ENCODE peak calls at places on chromosome 18, in ten cellular contexts. One of them, this sample, is unnamed. For H3K27me3 and H3K4me1, the result is how much of the 10 kb centered on the place peaks cover.

GRCh38 chr18:79682896-79683625 is 3.5 kb downstream of the CTDP1 start:
- ATAC-seq in gastrocnemius medialis: no peak
- ATAC-seq in GM23338: no peak
- ATAC-seq in lower lobe of right lung: no peak
- ATAC-seq in psoas muscle: no peak
- ATAC-seq in body of pancreas: no peak
- ATAC-seq in upper lobe of right lung: no peak
- ATAC-seq in heart left ventricle: no peak
- ATAC-seq in right cardiac atrium: no peak
- ATAC-seq in heart right ventricle: no peak
- ATAC-seq in this sample: no peak

GRCh38 chr18:37064187-37064586 is 235.3 kb downstream of the KIAA1328 start:
- ATAC-seq in gastrocnemius medialis: no peak
- ATAC-seq in GM23338: no peak
- ATAC-seq in lower lobe of right lung: no peak
- ATAC-seq in psoas muscle: no peak
- ATAC-seq in body of pancreas: no peak
- ATAC-seq in upper lobe of right lung: no peak
- ATAC-seq in heart left ventricle: no peak
- ATAC-seq in right cardiac atrium: no peak
- ATAC-seq in heart right ventricle: no peak
- ATAC-seq in this sample: no peak

GRCh38 chr18:58097127-58097906 is 53.3 kb downstream of the NEDD4L start:
- ATAC-seq in gastrocnemius medialis: no peak
- ATAC-seq in GM23338: no peak
- ATAC-seq in lower lobe of right lung: peak
- ATAC-seq in psoas muscle: no peak
- ATAC-seq in body of pancreas: peak
- ATAC-seq in upper lobe of right lung: peak
- ATAC-seq in heart left ventricle: peak
- ATAC-seq in right cardiac atrium: peak
- ATAC-seq in heart right ventricle: peak
- ATAC-seq in this sample: peak

GRCh38 chr18:59021500-59021899 is 118.2 kb upstream of the SEC11C start:
- ATAC-seq in gastrocnemius medialis: peak
- ATAC-seq in GM23338: no peak
- ATAC-seq in lower lobe of right lung: no peak
- ATAC-seq in psoas muscle: peak
- ATAC-seq in body of pancreas: no peak
- ATAC-seq in upper lobe of right lung: no peak
- ATAC-seq in heart left ventricle: peak
- ATAC-seq in right cardiac atrium: peak
- ATAC-seq in heart right ventricle: peak
- ATAC-seq in this sample: no peak

GRCh38 chr18:77478619-77479018 is 229.0 kb downstream of the GALR1 start:
- ATAC-seq in gastrocnemius medialis: peak
- ATAC-seq in GM23338: peak
- ATAC-seq in lower lobe of right lung: peak
- ATAC-seq in psoas muscle: no peak
- ATAC-seq in body of pancreas: peak
- ATAC-seq in upper lobe of right lung: peak
- ATAC-seq in heart left ventricle: peak
- ATAC-seq in right cardiac atrium: peak
- ATAC-seq in heart right ventricle: peak
- ATAC-seq in this sample: peak

GRCh38 chr18:35592298-35592697 is 10.8 kb downstream of the GALNT1 start:
- ATAC-seq in gastrocnemius medialis: no peak
- ATAC-seq in GM23338: no peak
- ATAC-seq in lower lobe of right lung: peak
- ATAC-seq in psoas muscle: no peak
- ATAC-seq in body of pancreas: no peak
- ATAC-seq in upper lobe of right lung: peak
- ATAC-seq in heart left ventricle: peak
- ATAC-seq in right cardiac atrium: no peak
- ATAC-seq in heart right ventricle: no peak
- ATAC-seq in this sample: no peak

GRCh38 chr18:35511428-35511827 is 13.7 kb upstream of the INO80C start:
- ATAC-seq in gastrocnemius medialis: no peak
- ATAC-seq in GM23338: no peak
- ATAC-seq in lower lobe of right lung: no peak
- ATAC-seq in psoas muscle: no peak
- ATAC-seq in body of pancreas: no peak
- ATAC-seq in upper lobe of right lung: no peak
- ATAC-seq in heart left ventricle: no peak
- ATAC-seq in right cardiac atrium: no peak
- ATAC-seq in heart right ventricle: no peak
- ATAC-seq in this sample: no peak

GRCh38 chr18:2186967-2187366 is 384.3 kb downstream of the METTL4 start:
- ATAC-seq in gastrocnemius medialis: no peak
- ATAC-seq in GM23338: no peak
- ATAC-seq in lower lobe of right lung: no peak
- ATAC-seq in psoas muscle: no peak
- ATAC-seq in body of pancreas: no peak
- ATAC-seq in upper lobe of right lung: no peak
- ATAC-seq in heart left ventricle: no peak
- ATAC-seq in right cardiac atrium: no peak
- ATAC-seq in heart right ventricle: no peak
- ATAC-seq in this sample: no peak

GRCh38 chr18:76619342-76620315 is 124.6 kb upstream of the ZNF516 start:
- ATAC-seq in gastrocnemius medialis: peak
- ATAC-seq in GM23338: peak
- ATAC-seq in lower lobe of right lung: peak
- ATAC-seq in psoas muscle: peak
- ATAC-seq in body of pancreas: peak
- ATAC-seq in upper lobe of right lung: peak
- ATAC-seq in heart left ventricle: peak
- ATAC-seq in right cardiac atrium: peak
- ATAC-seq in heart right ventricle: peak
- ATAC-seq in this sample: peak

GRCh38 chr18:54161267-54161666 is 63.2 kb downstream of the MBD2 start:
- ATAC-seq in gastrocnemius medialis: no peak
- ATAC-seq in GM23338: no peak
- ATAC-seq in lower lobe of right lung: no peak
- ATAC-seq in psoas muscle: no peak
- ATAC-seq in body of pancreas: no peak
- ATAC-seq in upper lobe of right lung: no peak
- ATAC-seq in heart left ventricle: no peak
- ATAC-seq in right cardiac atrium: no peak
- ATAC-seq in heart right ventricle: no peak
- ATAC-seq in this sample: no peak

GRCh38 chr18:32301976-32302743 is 112.3 kb downstream of the MEP1B start:
- ATAC-seq in gastrocnemius medialis: peak
- ATAC-seq in GM23338: no peak
- ATAC-seq in lower lobe of right lung: peak
- ATAC-seq in psoas muscle: peak
- ATAC-seq in body of pancreas: peak
- ATAC-seq in upper lobe of right lung: peak
- ATAC-seq in heart left ventricle: peak
- ATAC-seq in right cardiac atrium: peak
- ATAC-seq in heart right ventricle: peak
- ATAC-seq in this sample: peak

DNA sequence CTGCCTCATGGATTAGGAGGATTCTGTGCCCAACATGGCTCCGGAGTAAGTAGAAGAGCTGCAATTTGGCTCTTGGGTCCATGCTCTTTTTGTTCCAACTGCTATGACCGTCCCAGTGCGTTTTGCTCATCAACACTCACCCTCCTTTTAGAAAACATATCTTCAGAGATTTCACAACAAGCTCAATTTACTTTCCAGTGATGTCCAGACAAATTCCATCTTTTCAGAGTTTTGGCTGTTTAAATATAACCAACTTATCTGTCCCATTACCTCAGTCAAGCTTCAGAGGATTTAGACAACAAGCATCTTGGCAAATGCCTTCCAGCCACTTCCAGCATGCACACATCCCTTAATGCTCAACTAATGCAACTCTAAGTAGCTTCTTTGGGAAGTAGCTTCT is 6.9 kb upstream of the SLC14A2 start:
- ATAC-seq in gastrocnemius medialis: peak
- ATAC-seq in GM23338: no peak
- ATAC-seq in lower lobe of right lung: no peak
- ATAC-seq in psoas muscle: no peak
- ATAC-seq in body of pancreas: no peak
- ATAC-seq in upper lobe of right lung: no peak
- ATAC-seq in heart left ventricle: peak
- ATAC-seq in right cardiac atrium: peak
- ATAC-seq in heart right ventricle: no peak
- ATAC-seq in this sample: peak
- H3K27ac ChIP-seq in gastrocnemius medialis: no peak
- H3K27ac ChIP-seq in GM23338: no peak
- H3K27ac ChIP-seq in lower lobe of right lung: peak
- H3K27ac ChIP-seq in psoas muscle: no peak
- H3K27ac ChIP-seq in body of pancreas: no peak
- H3K27ac ChIP-seq in upper lobe of right lung: peak
- H3K27ac ChIP-seq in heart left ventricle: peak
- H3K27ac ChIP-seq in right cardiac atrium: no peak
- H3K27ac ChIP-seq in heart right ventricle: no peak
- H3K27ac ChIP-seq in this sample: no peak

GRCh38 chr18:390748-391478 is 109.6 kb downstream of the COLEC12 start:
- ATAC-seq in gastrocnemius medialis: no peak
- ATAC-seq in GM23338: no peak
- ATAC-seq in lower lobe of right lung: peak
- ATAC-seq in psoas muscle: no peak
- ATAC-seq in body of pancreas: no peak
- ATAC-seq in upper lobe of right lung: peak
- ATAC-seq in heart left ventricle: no peak
- ATAC-seq in right cardiac atrium: no peak
- ATAC-seq in heart right ventricle: no peak
- ATAC-seq in this sample: peak

GRCh38 chr18:394276-394996 is 106.1 kb downstream of the COLEC12 start:
- ATAC-seq in gastrocnemius medialis: no peak
- ATAC-seq in GM23338: no peak
- ATAC-seq in lower lobe of right lung: no peak
- ATAC-seq in psoas muscle: no peak
- ATAC-seq in body of pancreas: no peak
- ATAC-seq in upper lobe of right lung: no peak
- ATAC-seq in heart left ventricle: no peak
- ATAC-seq in right cardiac atrium: no peak
- ATAC-seq in heart right ventricle: no peak
- ATAC-seq in this sample: no peak

GRCh38 chr18:393558-393957 is 106.9 kb downstream of the COLEC12 start:
- ATAC-seq in gastrocnemius medialis: no peak
- ATAC-seq in GM23338: no peak
- ATAC-seq in lower lobe of right lung: no peak
- ATAC-seq in psoas muscle: no peak
- ATAC-seq in body of pancreas: no peak
- ATAC-seq in upper lobe of right lung: no peak
- ATAC-seq in heart left ventricle: no peak
- ATAC-seq in right cardiac atrium: no peak
- ATAC-seq in heart right ventricle: no peak
- ATAC-seq in this sample: no peak

GRCh38 chr18:394997-395383 is 105.5 kb downstream of the COLEC12 start:
- ATAC-seq in gastrocnemius medialis: no peak
- ATAC-seq in GM23338: no peak
- ATAC-seq in lower lobe of right lung: peak
- ATAC-seq in psoas muscle: no peak
- ATAC-seq in body of pancreas: peak
- ATAC-seq in upper lobe of right lung: peak
- ATAC-seq in heart left ventricle: peak
- ATAC-seq in right cardiac atrium: peak
- ATAC-seq in heart right ventricle: peak
- ATAC-seq in this sample: peak

GRCh38 chr18:392926-393325 is 107.6 kb downstream of the COLEC12 start:
- ATAC-seq in gastrocnemius medialis: no peak
- ATAC-seq in GM23338: no peak
- ATAC-seq in lower lobe of right lung: no peak
- ATAC-seq in psoas muscle: no peak
- ATAC-seq in body of pancreas: no peak
- ATAC-seq in upper lobe of right lung: no peak
- ATAC-seq in heart left ventricle: no peak
- ATAC-seq in right cardiac atrium: no peak
- ATAC-seq in heart right ventricle: peak
- ATAC-seq in this sample: no peak
- H3K27me3 ChIP-seq in gastrocnemius medialis: under half
- H3K27me3 ChIP-seq in GM23338: under half
- H3K27me3 ChIP-seq in lower lobe of right lung: under half
- H3K27me3 ChIP-seq in psoas muscle: under half
- H3K27me3 ChIP-seq in body of pancreas: under half
- H3K27me3 ChIP-seq in upper lobe of right lung: under half
- H3K27me3 ChIP-seq in heart left ventricle: under half
- H3K27me3 ChIP-seq in right cardiac atrium: under half
- H3K27me3 ChIP-seq in heart right ventricle: under half
- H3K27me3 ChIP-seq in this sample: under half

GRCh38 chr18:9290171-9290570 is 44.4 kb upstream of the TWSG1 start:
- ATAC-seq in gastrocnemius medialis: no peak
- ATAC-seq in GM23338: no peak
- ATAC-seq in lower lobe of right lung: no peak
- ATAC-seq in psoas muscle: no peak
- ATAC-seq in body of pancreas: no peak
- ATAC-seq in upper lobe of right lung: no peak
- ATAC-seq in heart left ventricle: no peak
- ATAC-seq in right cardiac atrium: no peak
- ATAC-seq in heart right ventricle: no peak
- ATAC-seq in this sample: no peak
- H3K4me1 ChIP-seq in gastrocnemius medialis: under half
- H3K4me1 ChIP-seq in GM23338: under half
- H3K4me1 ChIP-seq in lower lobe of right lung: under half
- H3K4me1 ChIP-seq in psoas muscle: under half
- H3K4me1 ChIP-seq in body of pancreas: under half
- H3K4me1 ChIP-seq in upper lobe of right lung: under half
- H3K4me1 ChIP-seq in heart left ventricle: under half
- H3K4me1 ChIP-seq in right cardiac atrium: under half
- H3K4me1 ChIP-seq in heart right ventricle: under half
- H3K4me1 ChIP-seq in this sample: under half

GRCh38 chr18:62715439-62715792 is at the start of gene PHLPP1:
- ATAC-seq in gastrocnemius medialis: peak
- ATAC-seq in GM23338: no peak
- ATAC-seq in lower lobe of right lung: peak
- ATAC-seq in psoas muscle: no peak
- ATAC-seq in body of pancreas: peak
- ATAC-seq in upper lobe of right lung: no peak
- ATAC-seq in heart left ventricle: no peak
- ATAC-seq in right cardiac atrium: no peak
- ATAC-seq in heart right ventricle: no peak
- ATAC-seq in this sample: no peak

GRCh38 chr18:62711781-62712180 is 3.6 kb upstream of the PHLPP1 start:
- ATAC-seq in gastrocnemius medialis: no peak
- ATAC-seq in GM23338: no peak
- ATAC-seq in lower lobe of right lung: no peak
- ATAC-seq in psoas muscle: no peak
- ATAC-seq in body of pancreas: no peak
- ATAC-seq in upper lobe of right lung: no peak
- ATAC-seq in heart left ventricle: no peak
- ATAC-seq in right cardiac atrium: no peak
- ATAC-seq in heart right ventricle: no peak
- ATAC-seq in this sample: no peak

GRCh38 chr18:62714671-62715438 is 486 bp upstream of the PHLPP1 start:
- ATAC-seq in gastrocnemius medialis: peak
- ATAC-seq in GM23338: peak
- ATAC-seq in lower lobe of right lung: peak
- ATAC-seq in psoas muscle: peak
- ATAC-seq in body of pancreas: peak
- ATAC-seq in upper lobe of right lung: peak
- ATAC-seq in heart left ventricle: peak
- ATAC-seq in right cardiac atrium: peak
- ATAC-seq in heart right ventricle: peak
- ATAC-seq in this sample: peak

GRCh38 chr18:62713651-62714247 is 1.6 kb upstream of the PHLPP1 start:
- ATAC-seq in gastrocnemius medialis: no peak
- ATAC-seq in GM23338: peak
- ATAC-seq in lower lobe of right lung: no peak
- ATAC-seq in psoas muscle: no peak
- ATAC-seq in body of pancreas: no peak
- ATAC-seq in upper lobe of right lung: no peak
- ATAC-seq in heart left ventricle: no peak
- ATAC-seq in right cardiac atrium: no peak
- ATAC-seq in heart right ventricle: no peak
- ATAC-seq in this sample: no peak

GRCh38 chr18:62710417-62710816 is 4.9 kb upstream of the PHLPP1 start:
- ATAC-seq in gastrocnemius medialis: no peak
- ATAC-seq in GM23338: no peak
- ATAC-seq in lower lobe of right lung: no peak
- ATAC-seq in psoas muscle: no peak
- ATAC-seq in body of pancreas: no peak
- ATAC-seq in upper lobe of right lung: no peak
- ATAC-seq in heart left ventricle: no peak
- ATAC-seq in right cardiac atrium: no peak
- ATAC-seq in heart right ventricle: no peak
- ATAC-seq in this sample: no peak
- H3K27ac ChIP-seq in gastrocnemius medialis: no peak
- H3K27ac ChIP-seq in GM23338: no peak
- H3K27ac ChIP-seq in lower lobe of right lung: no peak
- H3K27ac ChIP-seq in psoas muscle: no peak
- H3K27ac ChIP-seq in body of pancreas: no peak
- H3K27ac ChIP-seq in upper lobe of right lung: no peak
- H3K27ac ChIP-seq in heart left ventricle: no peak
- H3K27ac ChIP-seq in right cardiac atrium: no peak
- H3K27ac ChIP-seq in heart right ventricle: no peak
- H3K27ac ChIP-seq in this sample: no peak